ENCODE peak calls at places on chromosomes 4 and X, in seven cellular contexts. G, D, E, T, V, Z and B are unnamed samples.

GRCh38 chrX:150690126-150690525 is 3.1 kb upstream of the MTMR1 start:
- DNase-seq in Z (peak), T (peak), G (no peak), V (no peak), D (peak), E (peak), B (peak)

GRCh38 chr4:70895405-70895804 is 6.8 kb upstream of the MOB1B start:
- DNase-seq in D (no peak), Z (peak), G (no peak), T (no peak), V (no peak), E (peak), B (no peak)

GRCh38 chr4:13102344-13102743 is 381.8 kb downstream of the RAB28 start:
- DNase-seq in V (no peak), E (no peak), Z (no peak), D (no peak), G (no peak), T (no peak), B (no peak)

GRCh38 chrX:75603833-75604232 is 81.0 kb upstream of the ZDHHC15 start:
- DNase-seq in V (no peak), G (peak), D (no peak), E (peak), Z (peak), T (no peak), B (no peak)

GRCh38 chr4:117996891-117997290 is 37.4 kb upstream of the NDST3 start:
- DNase-seq in D (no peak), T (no peak), Z (no peak), G (no peak), E (no peak), V (no peak), B (no peak)

GRCh38 chr4:113738251-113738650 is 23.3 kb downstream of the CAMK2D start:
- DNase-seq in D (no peak), G (no peak), E (peak), Z (peak), T (no peak), V (no peak), B (no peak)

GRCh38 chr4:23930750-23931488 is 41.1 kb upstream of the PPARGC1A start:
- DNase-seq in V (no peak), T (no peak), Z (peak), E (peak), G (no peak), D (peak), B (no peak)

GRCh38 chr4:96483308-96484030 is 643.6 kb downstream of the PDHA2 start:
- DNase-seq in Z (no peak), E (no peak), D (no peak), V (no peak), T (peak), G (no peak), B (no peak)

GRCh38 chrX:133697656-133698055 is 282.4 kb upstream of the GPC4 start:
- DNase-seq in V (no peak), Z (no peak), D (no peak), E (peak), T (no peak), G (no peak), B (no peak)

GRCh38 chrX:38804481-38805293 is 3.4 kb downstream of the MID1IP1 start:
- DNase-seq in G (peak), V (peak), Z (peak), T (no peak), D (peak), E (peak), B (no peak)

GRCh38 chrX:38805294-38806053 is 4.2 kb downstream of the MID1IP1 start:
- DNase-seq in E (peak), G (peak), Z (peak), T (no peak), V (peak), D (peak), B (no peak)

GRCh38 chrX:38806054-38806389 is 4.8 kb downstream of the MID1IP1 start:
- DNase-seq in E (no peak), T (no peak), V (no peak), G (no peak), Z (no peak), D (no peak), B (no peak)

GRCh38 chrX:38807873-38808272 is 6.6 kb downstream of the MID1IP1 start:
- DNase-seq in Z (peak), D (no peak), G (no peak), T (no peak), E (no peak), V (no peak), B (no peak)

GRCh38 chrX:38806875-38807601 is 5.8 kb downstream of the MID1IP1 start:
- DNase-seq in V (no peak), E (no peak), D (no peak), T (no peak), Z (peak), G (no peak), B (no peak)
- H3K4me3 ChIP-seq in V (peak), E (peak), D (no peak), T (peak), Z (no peak), G (no peak), B (peak)

GRCh38 chr4:169263791-169264392 is 6.9 kb downstream of the SH3RF1 start:
- DNase-seq in V (no peak), T (no peak), Z (no peak), G (no peak), D (no peak), E (no peak), B (no peak)

GRCh38 chr4:169266661-169267060 is 4.1 kb downstream of the SH3RF1 start:
- DNase-seq in T (no peak), Z (no peak), E (peak), G (no peak), V (no peak), D (no peak), B (no peak)

GRCh38 chr4:169266081-169266480 is 4.7 kb downstream of the SH3RF1 start:
- DNase-seq in E (peak), D (no peak), G (no peak), V (no peak), T (no peak), Z (no peak), B (peak)

GRCh38 chr4:169268951-169269781 is 1.6 kb downstream of the SH3RF1 start:
- DNase-seq in Z (peak), D (no peak), G (no peak), V (no peak), T (no peak), E (peak), B (no peak)

DNA sequence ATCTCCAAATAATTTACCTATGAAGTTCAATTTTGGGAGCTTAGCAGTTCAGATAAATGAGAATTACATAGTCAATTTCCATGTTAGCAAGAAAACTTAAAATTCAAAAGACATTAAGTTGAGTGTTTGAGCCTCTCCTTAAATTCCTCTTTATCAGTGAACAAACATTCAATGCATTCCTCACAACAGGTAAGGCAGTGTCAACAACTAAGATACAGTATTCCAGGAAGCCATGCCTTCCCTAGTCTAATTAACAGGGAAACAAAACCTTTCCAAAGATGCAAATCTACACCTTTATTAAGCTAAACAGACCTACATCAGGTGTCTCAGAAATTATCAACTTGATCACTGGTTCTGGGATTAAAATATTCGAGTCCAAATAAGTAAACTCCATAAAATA is 3.7 kb downstream of the SH3RF1 start:
- DNase-seq in E (no peak), D (no peak), T (no peak), G (no peak), V (no peak), Z (no peak), B (no peak)
- H3K4me3 ChIP-seq in E (peak), D (no peak), T (no peak), G (no peak), V (no peak), Z (no peak), B (no peak)

DNA sequence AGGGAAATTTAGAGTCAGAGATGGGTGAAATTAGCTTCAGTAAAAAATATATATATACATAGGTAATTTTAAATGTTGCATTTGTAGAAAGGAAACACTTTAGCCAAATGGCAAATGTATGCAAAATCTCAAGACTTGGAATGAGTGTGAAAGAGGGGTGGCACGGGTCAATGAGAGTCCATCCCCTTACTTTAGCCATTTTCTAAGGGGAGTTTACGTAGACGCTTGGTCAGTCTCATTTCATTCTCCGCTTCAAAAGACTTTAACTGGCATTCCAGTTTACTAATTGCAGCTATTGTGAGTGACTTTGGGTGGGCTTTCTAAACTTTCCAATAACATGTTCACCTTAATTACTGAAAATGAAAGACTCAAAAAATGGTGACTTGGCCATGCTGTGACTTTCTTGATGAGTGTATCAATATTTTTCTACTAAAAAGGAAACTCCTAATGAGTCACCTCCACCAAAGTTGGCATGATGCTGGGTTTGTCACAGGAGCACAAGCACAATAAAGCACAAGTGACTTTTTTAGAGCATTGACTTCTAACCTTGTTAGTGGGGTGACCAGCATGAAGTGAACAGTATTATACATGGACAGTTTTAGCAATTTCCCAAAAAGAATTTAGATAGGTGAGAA is 356.0 kb upstream of the RASGEF1B start:
- DNase-seq in D (no peak), Z (no peak), E (no peak), T (no peak), V (no peak), G (no peak), B (no peak)
- H3K4me3 ChIP-seq in D (no peak), Z (no peak), E (no peak), T (no peak), V (no peak), G (no peak), B (no peak)

DNA sequence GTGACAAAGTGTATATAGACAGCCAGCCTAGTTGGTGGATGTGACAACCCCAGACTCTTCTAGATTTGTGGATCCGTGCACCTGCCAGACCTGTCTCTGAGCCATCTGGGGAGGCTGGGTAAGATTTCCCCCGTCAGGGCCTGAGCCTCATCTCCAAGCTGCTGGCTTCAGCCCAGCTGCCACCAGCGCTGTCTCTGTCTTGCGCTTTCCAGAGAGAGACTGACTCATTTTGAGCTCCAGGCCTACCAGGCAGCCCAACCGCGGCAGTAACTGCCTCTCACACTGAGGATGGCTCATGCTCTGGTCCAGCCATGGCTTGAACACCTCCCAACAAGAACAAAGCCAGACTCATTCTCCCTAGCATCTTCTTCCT is 26.4 kb downstream of the NOP14 start:
- DNase-seq in G (no peak), E (peak), D (no peak), V (peak), T (no peak), Z (peak), B (no peak)
- H3K4me3 ChIP-seq in G (no peak), E (no peak), D (no peak), V (no peak), T (peak), Z (no peak), B (peak)